ENCODE peak calls at places on chromosomes 7 and 10, in seven cellular contexts. S, X, T, W, C, R and F are unnamed samples.

GRCh38 chr10:86545097-86545496 is 23.5 kb upstream of the WAPL start:
- DNase-seq in W (no peak), S (no peak), T (no peak), X (no peak), R (no peak), C (no peak), F (peak)

GRCh38 chr7:51617691-51618090 is 301.1 kb upstream of the COBL start:
- DNase-seq in R (no peak), W (no peak), T (no peak), C (no peak), S (no peak), X (no peak), F (no peak)

GRCh38 chr10:1373287-1373686 is 317.1 kb downstream of the WDR37 start:
- DNase-seq in S (no peak), T (no peak), C (no peak), R (no peak), X (peak), W (no peak), F (peak)

GRCh38 chr7:78073470-78074382 is 275.2 kb downstream of the PHTF2 start:
- DNase-seq in T (no peak), C (no peak), R (no peak), S (no peak), W (no peak), X (no peak), F (no peak)

GRCh38 chr10:22942437-22942836 is 14.6 kb downstream of the ARMC3 start:
- DNase-seq in X (no peak), R (no peak), S (no peak), W (no peak), T (no peak), C (no peak), F (no peak)

GRCh38 chr7:128435311-128435654 is 20.4 kb upstream of the HILPDA start:
- DNase-seq in W (no peak), S (peak), T (peak), X (no peak), R (no peak), C (no peak), F (no peak)

GRCh38 chr10:72084094-72084459 is 4.3 kb downstream of the SPOCK2 start:
- DNase-seq in T (no peak), R (no peak), X (no peak), W (no peak), C (no peak), S (no peak), F (no peak)

GRCh38 chr7:92421676-92422435 is 25.4 kb upstream of the GATAD1 start:
- DNase-seq in X (no peak), W (no peak), T (no peak), R (peak), S (no peak), C (no peak), F (peak)

GRCh38 chr7:31043035-31043434 is 9.1 kb upstream of the ADCYAP1R1 start:
- DNase-seq in R (no peak), T (no peak), X (peak), W (no peak), S (no peak), C (no peak), F (peak)

GRCh38 chr10:33706746-33707145 is 372.3 kb upstream of the NRP1 start:
- DNase-seq in R (peak), T (no peak), C (no peak), X (no peak), S (peak), W (no peak), F (no peak)

DNA sequence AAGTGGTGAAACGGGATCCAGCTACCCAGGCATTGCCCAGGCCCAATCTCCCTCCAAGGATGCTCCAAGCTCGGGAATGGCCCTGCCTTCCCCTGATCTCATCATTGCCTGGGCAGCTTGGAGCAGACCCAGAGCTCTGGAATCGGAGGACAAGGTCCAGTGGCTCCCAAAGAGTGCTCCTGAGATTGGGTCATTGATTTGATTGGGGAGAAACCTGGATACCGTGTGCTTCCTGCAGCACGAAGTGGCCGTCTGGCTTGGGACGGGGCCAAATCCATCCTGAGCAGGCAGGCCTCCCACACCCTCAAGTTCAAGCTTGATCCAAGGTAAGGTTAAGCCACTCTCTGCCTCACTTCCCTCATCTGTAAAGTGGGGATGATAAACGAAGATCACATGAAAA is 69.9 kb downstream of the OAT start:
- DNase-seq in X (no peak), T (no peak), S (no peak), W (no peak), C (no peak), R (no peak), F (no peak)
- TF ChIP-seq RFX5 in X (no peak), T (no peak), S (no peak), W (no peak), C (no peak), R (no peak), F (no peak)

GRCh38 chr7:141744131-141744530 is 6.0 kb downstream of the SSBP1 start:
- DNase-seq in T (no peak), X (no peak), W (no peak), S (no peak), R (peak), C (no peak), F (no peak)

GRCh38 chr7:141752634-141753033 is 11.3 kb upstream of the TAS2R3 start:
- DNase-seq in W (no peak), T (no peak), X (no peak), S (peak), C (no peak), R (no peak), F (no peak)

DNA sequence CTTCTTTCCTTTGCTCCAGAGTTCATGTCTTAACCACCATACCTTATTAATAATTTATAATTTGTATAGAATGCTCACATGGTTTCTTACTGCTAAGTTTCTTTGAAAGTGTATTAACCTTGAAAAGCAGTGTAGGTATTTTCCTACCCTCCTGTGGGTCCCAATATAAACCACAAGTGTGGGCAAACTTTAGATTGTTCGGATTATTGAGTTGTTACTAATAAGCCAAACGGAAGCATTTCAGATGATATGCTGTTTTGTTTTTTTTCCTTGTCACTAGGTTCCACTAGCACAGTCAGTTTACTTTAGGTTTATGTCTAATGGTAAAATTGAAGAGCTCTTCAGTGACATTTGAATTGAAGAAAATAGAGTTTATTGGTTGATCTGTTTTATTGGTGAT is 10.2 kb downstream of the SSBP1 start:
- DNase-seq in R (no peak), W (no peak), C (no peak), S (no peak), T (no peak), X (no peak), F (no peak)
- TF ChIP-seq RFX5 in R (no peak), W (no peak), C (no peak), S (no peak), T (no peak), X (no peak), F (no peak)

DNA sequence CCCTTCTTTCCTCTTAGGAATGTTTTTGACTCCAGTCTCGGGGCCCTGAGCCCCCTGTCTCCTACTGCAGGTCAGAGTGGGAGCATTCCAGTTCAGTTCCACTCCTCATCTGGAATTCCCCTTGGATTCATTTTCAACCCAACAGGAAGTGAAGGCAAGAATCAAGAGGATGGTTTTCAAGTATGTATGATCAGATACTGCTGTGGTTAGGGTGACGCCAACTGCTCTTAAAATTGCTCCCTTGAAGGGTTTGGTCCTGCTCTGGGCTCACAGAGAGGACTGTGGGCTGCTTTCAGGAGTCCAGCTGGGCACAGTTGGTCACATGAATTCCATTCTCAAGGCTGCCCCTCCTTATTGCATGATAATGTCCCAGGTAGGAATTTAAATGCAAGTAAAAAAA is 22.1 kb downstream of the VWA2 start:
- DNase-seq in R (peak), W (no peak), C (no peak), X (no peak), S (no peak), T (no peak), F (no peak)
- TF ChIP-seq RFX5 in R (no peak), W (no peak), C (no peak), X (no peak), S (no peak), T (no peak), F (no peak)

GRCh38 chr7:35334511-35334910 is 80.6 kb upstream of the TBX20 start:
- DNase-seq in T (no peak), C (no peak), S (no peak), X (no peak), R (no peak), W (no peak), F (no peak)
- TF ChIP-seq RFX5 in T (no peak), C (no peak), S (no peak), X (no peak), R (no peak), W (no peak), F (no peak)

GRCh38 chr7:35757574-35757973 is 43.3 kb upstream of the SEPTIN7 start:
- DNase-seq in R (no peak), T (no peak), X (no peak), W (no peak), S (no peak), C (no peak), F (no peak)
- TF ChIP-seq RFX5 in R (no peak), T (no peak), X (no peak), W (no peak), S (no peak), C (no peak), F (no peak)

DNA sequence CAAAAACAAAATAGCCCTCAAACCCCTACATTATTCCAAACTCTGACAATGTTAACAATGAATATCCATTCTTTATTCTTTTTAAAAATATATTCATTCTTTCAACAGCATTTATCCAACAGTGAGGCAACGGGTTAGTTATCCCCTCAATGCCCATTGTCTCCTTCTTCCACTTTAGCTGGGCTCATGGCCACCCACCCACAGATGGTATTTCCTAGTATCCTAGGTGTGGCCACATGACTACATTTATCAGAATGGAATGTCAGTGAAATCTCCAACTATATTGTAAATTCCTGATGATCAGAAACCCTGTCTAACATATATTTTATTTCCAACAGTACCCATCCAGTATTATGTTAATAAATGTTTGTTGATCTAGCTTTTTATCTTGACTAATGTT is 13.6 kb downstream of the HOXA1 start:
- DNase-seq in W (no peak), S (no peak), X (no peak), T (no peak), C (no peak), R (no peak), F (no peak)
- TF ChIP-seq RFX5 in W (no peak), S (no peak), X (no peak), T (no peak), C (no peak), R (no peak), F (no peak)

GRCh38 chr10:132448248-132448731 is 51.3 kb downstream of the PWWP2B start:
- DNase-seq in C (peak), W (peak), T (no peak), X (no peak), R (no peak), S (peak), F (peak)
- TF ChIP-seq RFX5 in C (no peak), W (no peak), T (no peak), X (no peak), R (no peak), S (no peak), F (no peak)